ENCODE peak calls at places on chromosomes 4 and X, in nine cellular contexts. A is SK-MEL-5; V is activated CD4-positive, alpha-beta T cell treated with anti-CD3 and anti-CD28 coated beads for 48 hours; L is cortex of kidney; Q is ACHN; S is heart right ventricle; W is cardiac muscle cell; M is nucleus accumbens; K is aorta. B is an unnamed sample.
A peak's percentile ranks its signal among the peaks of the same experiment; 100 is the strongest.

GRCh38 chr4:135497563-135498152 is 1296.1 kb upstream of the PABPC4L start:
- DNase-seq in A (no peak), V (no peak), L (no peak), Q (no peak), S (no peak), W (no peak), M (no peak), K (no peak), B (no peak)

GRCh38 chrX:19725545-19726102 is 161.8 kb downstream of the SH3KBP1 start:
- DNase-seq in A (no peak), V (no peak), L (no peak), Q (no peak), S (no peak), W (peak; percentile 49), M (no peak), K (no peak), B (no peak)

GRCh38 chr4:173025131-173025530 is 143.5 kb upstream of the GALNT7 start:
- DNase-seq in A (peak; percentile 83), V (peak; percentile 11), L (no peak), Q (peak; percentile 77), S (no peak), W (peak; percentile 83), M (no peak), K (no peak), B (peak; percentile 55)

GRCh38 chrX:49175875-49176274 is 4.2 kb downstream of the PLP2 start:
- DNase-seq in A (no peak), V (no peak), L (no peak), Q (no peak), S (no peak), W (no peak), M (no peak), K (no peak), B (no peak)

GRCh38 chrX:107823456-107823855 is 2.2 kb upstream of the MID2 start:
- DNase-seq in A (peak; percentile 21), V (no peak), L (no peak), Q (no peak), S (no peak), W (peak; percentile 89), M (no peak), K (no peak), B (no peak)

GRCh38 chr4:22482250-22483127 is 33.4 kb downstream of the ADGRA3 start:
- DNase-seq in A (peak; percentile 28), V (no peak), L (no peak), Q (no peak), S (no peak), W (no peak), M (no peak), K (no peak), B (no peak)

GRCh38 chrX:43750248-43750676 is 94.2 kb downstream of the MAOA start:
- DNase-seq in A (peak; percentile 59), V (peak; percentile 38), L (no peak), Q (peak; percentile 26), S (no peak), W (peak; percentile 67), M (no peak), K (peak; percentile 47), B (peak; percentile 47)

GRCh38 chrX:130575831-130576404 is 174.1 kb downstream of the RBMX2 start:
- DNase-seq in A (peak; percentile 64), V (peak; percentile 38), L (no peak), Q (peak; percentile 45), S (peak; percentile 21), W (peak; percentile 61), M (no peak), K (peak; percentile 51), B (peak; percentile 49)

GRCh38 chr4:101171747-101172146 is 175.6 kb downstream of the PPP3CA start:
- DNase-seq in A (no peak), V (no peak), L (no peak), Q (peak; percentile 12), S (no peak), W (no peak), M (no peak), K (no peak), B (no peak)

GRCh38 chr4:31148990-31149389 is 428.8 kb downstream of the PCDH7 start:
- DNase-seq in A (no peak), V (no peak), L (no peak), Q (no peak), S (no peak), W (no peak), M (no peak), K (no peak), B (no peak)

GRCh38 chrX:44344194-44344593 is 722 bp upstream of the EFHC2 start:
- DNase-seq in A (no peak), V (peak; percentile 57), L (no peak), Q (no peak), S (peak; percentile 14), W (no peak), M (no peak), K (no peak), B (no peak)

GRCh38 chr4:62194342-62194741 is 994.2 kb downstream of the ADGRL3 start:
- DNase-seq in A (no peak), V (no peak), L (no peak), Q (no peak), S (no peak), W (no peak), M (no peak), K (no peak), B (no peak)

GRCh38 chrX:134761788-134762187 is 103.5 kb upstream of the PLAC1 start:
- DNase-seq in A (peak; percentile 50), V (peak; percentile 9), L (no peak), Q (peak; percentile 22), S (no peak), W (peak; percentile 33), M (no peak), K (no peak), B (no peak)